ENCODE peak calls at places on chromosomes 4 and X, in four cellular contexts. F is breast epithelium, O is endothelial cell of umbilical vein, P is K562. T is an unnamed sample.

GRCh38 chr4:113952452-113953029 is 26.9 kb downstream of the ARSJ start:
- DNase-seq in F (no peak), O (peak), P (peak), T (peak)

GRCh38 chrX:115494133-115494532 is 66.8 kb upstream of the PLS3 start:
- DNase-seq in F (no peak), O (peak), P (no peak), T (no peak)

GRCh38 chr4:177047070-177047850 is 254.5 kb upstream of the VEGFC start:
- DNase-seq in F (peak), O (peak), P (peak), T (peak)

GRCh38 chrX:140526138-140526537 is 21.3 kb upstream of the SOX3 start:
- DNase-seq in F (no peak), P (no peak), O (no peak), T (peak)

GRCh38 chr4:94621491-94622080 is 136.2 kb upstream of the BMPR1B start:
- DNase-seq in F (no peak), O (peak), P (peak), T (peak)

GRCh38 chr4:176034498-176034897 is 31.1 kb upstream of the WDR17 start:
- DNase-seq in F (no peak), P (peak), O (peak), T (peak)

GRCh38 chr4:87075876-87076275 is 141.1 kb downstream of the AFF1 start:
- DNase-seq in P (no peak), O (no peak), F (no peak), T (peak)

GRCh38 chrX:72652132-72652531 is 62.0 kb downstream of the PHKA1 start:
- DNase-seq in F (no peak), P (no peak), O (no peak), T (no peak)

GRCh38 chr4:57110635-57111546 is 706 bp upstream of the IGFBP7 start:
- DNase-seq in P (peak), O (peak), F (no peak), T (peak)

GRCh38 chr4:151165205-151166000 is 66.0 kb downstream of the RPS3A start:
- DNase-seq in O (no peak), F (no peak), P (no peak), T (no peak)

GRCh38 chr4:67571975-67572374 is 13.4 kb downstream of the STAP1 start:
- DNase-seq in O (no peak), F (no peak), P (peak), T (no peak)

DNA sequence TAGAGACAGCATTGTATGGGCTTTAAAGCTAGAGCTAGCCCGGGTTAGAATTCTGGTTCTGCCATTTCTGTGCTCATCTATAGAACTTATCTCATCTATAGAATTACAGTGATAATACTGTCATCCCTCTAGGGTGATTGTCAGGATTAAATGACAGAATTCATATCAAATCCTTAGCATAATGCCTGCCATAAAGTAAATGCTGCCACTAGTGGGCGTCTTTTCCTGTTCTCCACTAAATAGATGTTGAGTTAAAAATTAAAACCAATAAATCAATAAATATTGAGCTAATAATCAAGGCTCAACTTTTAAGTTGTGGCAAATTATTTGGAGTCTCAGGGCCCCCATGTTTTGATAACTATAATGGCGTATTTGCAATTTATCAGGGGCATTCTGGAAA is 19.7 kb downstream of the GRIA3 start:
- DNase-seq in P (no peak), F (no peak), O (no peak), T (peak)
- TF ChIP-seq CTCF in P (peak), F (no peak), O (no peak), T (no peak)

GRCh38 chr4:59122626-59123025 is 2012.4 kb upstream of the IGFBP7 start:
- DNase-seq in O (no peak), F (no peak), P (no peak), T (no peak)

GRCh38 chr4:59126159-59126558 is 2016.0 kb upstream of the IGFBP7 start:
- DNase-seq in O (no peak), P (no peak), F (no peak), T (no peak)

DNA sequence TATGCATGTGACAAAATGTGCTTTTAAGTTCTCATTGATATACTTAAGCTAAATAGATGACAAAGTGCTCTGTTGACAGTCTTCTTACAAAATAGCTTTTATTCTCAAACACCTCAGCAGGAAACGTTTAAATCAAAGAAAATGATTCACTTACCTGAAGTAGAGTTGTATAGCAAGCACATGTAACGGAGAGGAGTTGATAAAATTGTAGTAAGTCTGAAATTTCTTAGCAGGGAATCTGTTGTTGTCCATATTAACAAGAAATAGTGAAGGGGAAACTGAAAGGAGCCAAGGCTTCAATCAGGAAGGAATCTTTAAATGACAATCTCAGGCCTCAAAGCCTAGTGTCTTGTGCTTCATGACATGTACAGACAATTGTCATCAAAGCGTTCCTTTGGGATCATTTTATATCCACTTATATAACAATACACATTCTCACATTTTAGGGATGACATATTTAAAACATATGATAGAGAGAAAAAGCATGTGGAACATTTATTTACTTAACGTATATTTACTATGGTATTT is 2010.2 kb upstream of the IGFBP7 start:
- DNase-seq in F (no peak), P (no peak), O (no peak), T (peak)
- TF ChIP-seq POLR2AphosphoS5 in F (no peak), P (no peak), O (no peak), T (no peak)

DNA sequence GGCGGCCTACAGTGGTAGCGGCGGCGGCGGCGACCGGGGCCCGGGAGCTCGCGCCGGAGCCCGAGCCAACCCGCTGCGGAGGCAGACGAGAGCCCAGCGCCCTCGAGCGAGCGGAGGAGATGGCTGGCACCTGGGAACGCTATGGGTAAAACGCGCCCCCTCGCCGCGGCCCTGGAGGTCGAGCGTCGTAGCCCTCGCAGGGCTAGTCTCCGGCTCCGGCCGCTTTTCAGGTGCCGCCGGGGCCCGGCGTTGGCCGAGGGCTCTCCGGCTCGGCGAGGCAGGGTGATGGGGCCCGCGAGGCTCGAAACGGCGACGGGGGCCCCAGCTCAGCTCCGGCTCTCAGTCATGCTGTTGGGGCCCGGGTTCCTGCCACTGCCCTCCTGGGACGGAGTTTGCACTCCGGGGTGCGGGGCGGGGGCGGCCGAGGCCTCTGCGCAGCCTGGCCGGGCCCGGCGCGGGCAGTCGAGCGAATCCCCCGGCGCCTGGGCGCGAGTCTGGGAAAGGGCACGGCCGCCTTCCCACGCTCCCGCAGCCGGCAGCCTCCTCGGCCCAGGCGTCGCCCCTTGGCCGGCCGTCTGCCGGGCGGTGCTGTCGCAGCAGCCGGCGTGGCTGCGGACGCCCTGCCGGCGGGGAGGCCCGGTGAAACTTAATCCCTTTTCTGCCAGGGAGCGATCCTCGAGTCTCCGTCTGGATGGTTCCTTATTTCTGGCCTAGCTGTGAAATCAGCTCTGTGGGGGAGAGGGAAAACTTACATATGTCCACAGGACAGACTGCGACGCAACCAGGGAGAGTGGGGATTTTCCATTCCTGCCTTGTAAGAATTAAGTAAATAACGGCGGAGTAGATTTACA is 845 bp downstream of the MID2 start:
- DNase-seq in O (peak), F (peak), P (peak), T (peak)
- TF ChIP-seq CTCF in O (no peak), F (no peak), P (no peak), T (no peak)

GRCh38 chrX:18887177-18887820 is 96.6 kb downstream of the PHKA2 start:
- DNase-seq in O (no peak), P (no peak), F (no peak), T (peak)

GRCh38 chrX:18886344-18887161 is 97.4 kb downstream of the PHKA2 start:
- DNase-seq in O (peak), P (peak), F (peak), T (peak)

GRCh38 chrX:18884916-18885315 is 99.0 kb downstream of the PHKA2 start:
- DNase-seq in O (no peak), P (no peak), F (no peak), T (no peak)

GRCh38 chrX:18885317-18886004 is 98.5 kb downstream of the PHKA2 start:
- DNase-seq in O (peak), P (no peak), F (no peak), T (peak)

DNA sequence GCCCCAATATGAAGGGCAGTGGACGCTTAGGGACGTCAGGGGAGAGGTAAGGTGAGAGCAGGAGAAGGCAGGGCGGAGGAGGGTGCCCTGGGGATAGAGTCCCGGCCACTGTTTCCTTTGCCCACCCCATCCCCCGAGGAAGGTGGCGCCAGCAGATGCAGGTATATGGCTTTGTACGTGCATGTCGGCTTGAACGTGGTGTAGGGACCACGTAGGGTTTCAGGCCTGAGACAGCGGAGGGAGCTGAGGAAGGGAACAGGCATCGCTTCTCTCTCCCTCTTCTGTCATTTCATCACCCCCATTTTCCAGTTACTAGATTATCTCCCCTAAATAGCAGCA is 97.9 kb downstream of the PHKA2 start:
- DNase-seq in O (no peak), P (no peak), F (no peak), T (no peak)
- TF ChIP-seq POLR2AphosphoS5 in O (no peak), P (no peak), F (no peak), T (no peak)